ENCODE peak calls at places on chromosomes 5 and 9, in six cellular contexts. S is heart left ventricle, L is neuronal stem cell, K is colonic mucosa, D is mammary epithelial cell, Z is tibial nerve. Q is an unnamed sample. For H3K4me1, the result is how much of the 10 kb centered on the place peaks cover.

GRCh38 chr5:37695651-37696050 is 144.2 kb downstream of the GDNF start:
- DNase-seq in Z (no peak), L (no peak), S (no peak), D (no peak), K (no peak), Q (no peak)

GRCh38 chr5:150299571-150300327 is 3.0 kb downstream of the ARSI start:
- DNase-seq in S (no peak), L (no peak), K (no peak), Z (no peak), D (peak), Q (peak)

GRCh38 chr9:89149726-89150125 is 28.9 kb downstream of the SHC3 start:
- DNase-seq in Z (no peak), S (no peak), K (no peak), L (no peak), D (peak), Q (peak)

GRCh38 chr9:107007361-107007760 is 144.4 kb downstream of the ZNF462 start:
- DNase-seq in K (no peak), L (no peak), D (no peak), Z (no peak), S (no peak), Q (no peak)

GRCh38 chr5:180641566-180641900 is 7.9 kb downstream of the FLT4 start:
- DNase-seq in Z (no peak), D (no peak), S (no peak), L (no peak), K (no peak), Q (no peak)

GRCh38 chr9:94576131-94576530 is 17.5 kb downstream of the FBP2 start:
- DNase-seq in S (no peak), K (no peak), D (no peak), L (no peak), Z (no peak), Q (no peak)

GRCh38 chr9:83059417-83059816 is 3.5 kb downstream of the RASEF start:
- DNase-seq in K (peak), Z (no peak), D (peak), L (no peak), S (no peak), Q (no peak)

GRCh38 chr5:154779105-154779504 is 23.9 kb downstream of the LARP1 start:
- DNase-seq in L (no peak), S (no peak), K (no peak), Z (no peak), D (peak), Q (no peak)

GRCh38 chr5:74576941-74577456 is 63.5 kb downstream of the ENC1 start:
- DNase-seq in D (peak), L (no peak), K (peak), Z (no peak), S (peak), Q (no peak)

GRCh38 chr9:136507992-136508375 is 25.1 kb upstream of the SEC16A start:
- DNase-seq in K (no peak), Z (no peak), L (no peak), D (no peak), S (no peak), Q (no peak)

GRCh38 chr9:136504512-136505348 is 21.9 kb upstream of the SEC16A start:
- DNase-seq in S (no peak), L (no peak), D (no peak), Z (no peak), K (no peak), Q (no peak)

GRCh38 chr9:136507221-136507991 is 24.6 kb upstream of the SEC16A start:
- DNase-seq in S (no peak), D (no peak), Z (no peak), L (no peak), K (no peak), Q (no peak)

GRCh38 chr9:136505406-136506403 is 22.9 kb upstream of the SEC16A start:
- DNase-seq in L (no peak), Z (no peak), K (no peak), D (no peak), S (no peak), Q (no peak)

GRCh38 chr9:136506425-136506824 is 23.6 kb upstream of the SEC16A start:
- DNase-seq in S (no peak), K (no peak), L (no peak), Z (no peak), D (no peak), Q (no peak)
- H3K4me1 ChIP-seq in S (under half), K (under half), L (under half), Z (under half), D (under half), Q (under half)

GRCh38 chr5:132215329-132215728 is 12.3 kb downstream of the P4HA2 start:
- DNase-seq in K (peak), Z (peak), L (no peak), S (peak), D (peak), Q (no peak)
- H3K27ac ChIP-seq in K (no peak), Z (peak), L (no peak), S (peak), D (peak), Q (no peak)

GRCh38 chr5:24167791-24168190 is 477.0 kb downstream of the CDH10 start:
- DNase-seq in S (no peak), L (no peak), D (peak), K (no peak), Z (no peak), Q (no peak)

GRCh38 chr5:24161559-24161958 is 483.2 kb downstream of the CDH10 start:
- DNase-seq in Z (no peak), S (no peak), L (no peak), D (peak), K (no peak), Q (no peak)

GRCh38 chr5:24163091-24163490 is 481.7 kb downstream of the CDH10 start:
- DNase-seq in L (no peak), S (no peak), Z (no peak), K (no peak), D (peak), Q (no peak)

DNA sequence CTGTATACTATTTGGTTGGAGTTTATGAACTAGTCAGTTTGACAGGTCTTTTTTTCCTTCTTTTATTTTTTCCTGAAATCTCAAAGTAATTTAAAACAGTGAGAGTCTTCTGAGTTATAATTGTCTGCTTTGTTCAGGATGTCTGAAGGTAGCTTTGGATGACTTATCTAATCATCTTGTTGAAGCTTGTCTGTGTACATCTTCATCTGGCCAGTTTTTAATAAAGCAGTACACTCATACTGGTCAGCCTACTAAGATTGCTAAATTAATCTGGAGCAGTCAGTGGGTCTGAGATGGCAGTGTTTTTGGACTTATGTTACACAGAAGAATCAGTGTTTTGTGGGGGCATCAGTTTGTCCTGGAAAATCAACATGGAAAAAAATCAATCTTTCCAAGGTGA is 482.4 kb downstream of the CDH10 start:
- DNase-seq in D (peak), Z (no peak), K (no peak), S (no peak), L (no peak), Q (no peak)
- H3K4me1 ChIP-seq in D (under half), Z (under half), K (under half), S (under half), L (under half), Q (under half)

GRCh38 chr9:111853450-111853827 is 43.2 kb upstream of the UGCG start:
- DNase-seq in D (no peak), Z (no peak), K (no peak), S (no peak), L (no peak), Q (no peak)

GRCh38 chr9:111852291-111852690 is 44.3 kb upstream of the UGCG start:
- DNase-seq in L (no peak), Z (no peak), S (no peak), K (no peak), D (peak), Q (no peak)

GRCh38 chr9:111857555-111858211 is 38.9 kb upstream of the UGCG start:
- DNase-seq in Z (peak), L (no peak), D (peak), S (no peak), K (no peak), Q (peak)

GRCh38 chr9:111851536-111851935 is 45.1 kb upstream of the UGCG start:
- DNase-seq in K (no peak), D (peak), L (no peak), Z (no peak), S (no peak), Q (no peak)

DNA sequence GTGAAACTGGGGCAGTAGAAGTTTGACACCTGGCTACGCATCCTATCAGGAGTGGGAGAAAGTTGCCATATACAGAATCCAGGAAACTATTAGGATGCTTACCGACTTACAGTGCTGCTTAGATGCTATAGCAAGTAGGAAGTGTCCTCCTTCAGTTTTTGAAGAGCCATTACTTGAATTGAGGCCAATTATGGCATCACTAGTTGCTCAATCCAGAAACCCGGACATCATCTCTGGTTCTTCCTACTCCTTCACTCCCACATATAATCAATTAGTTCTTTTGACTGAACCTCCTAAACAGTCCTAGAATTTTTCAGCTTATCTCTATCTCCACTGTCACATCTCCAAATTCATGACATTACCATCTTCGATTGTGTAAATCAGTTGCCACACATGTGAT is 41.8 kb upstream of the UGCG start:
- DNase-seq in Z (no peak), S (no peak), K (no peak), L (no peak), D (no peak), Q (no peak)
- H3K27ac ChIP-seq in Z (no peak), S (no peak), K (no peak), L (no peak), D (no peak), Q (no peak)

GRCh38 chr5:159017787-159018186 is 81.9 kb downstream of the EBF1 start:
- DNase-seq in Z (peak), K (peak), S (peak), D (peak), L (no peak), Q (no peak)

GRCh38 chr5:159018855-159019254 is 80.9 kb downstream of the EBF1 start:
- DNase-seq in S (no peak), K (no peak), L (no peak), D (no peak), Z (no peak), Q (no peak)

GRCh38 chr5:159022178-159022556 is 77.5 kb downstream of the EBF1 start:
- DNase-seq in L (no peak), S (peak), Z (no peak), D (no peak), K (peak), Q (no peak)

GRCh38 chr5:159026781-159027180 is 72.9 kb downstream of the EBF1 start:
- DNase-seq in S (no peak), K (no peak), Z (no peak), D (no peak), L (no peak), Q (no peak)

GRCh38 chr5:159021360-159022177 is 78.1 kb downstream of the EBF1 start:
- DNase-seq in K (no peak), Z (no peak), D (no peak), S (no peak), L (no peak), Q (no peak)
- H3K4me1 ChIP-seq in K (under half), Z (under half), D (under half), S (half or more), L (under half), Q (under half)

GRCh38 chr5:138391859-138392386 is 39.4 kb downstream of the KDM3B start:
- DNase-seq in S (peak), L (peak), K (no peak), D (peak), Z (no peak), Q (no peak)

GRCh38 chr5:138385660-138386059 is 33.2 kb downstream of the KDM3B start:
- DNase-seq in K (no peak), Z (no peak), D (no peak), S (no peak), L (no peak), Q (no peak)

GRCh38 chr5:138382347-138382746 is 29.9 kb downstream of the KDM3B start:
- DNase-seq in K (no peak), Z (no peak), S (no peak), D (no peak), L (no peak), Q (no peak)

GRCh38 chr5:138389332-138389731 is 36.8 kb downstream of the KDM3B start:
- DNase-seq in D (no peak), K (no peak), L (no peak), Z (no peak), S (no peak), Q (no peak)

DNA sequence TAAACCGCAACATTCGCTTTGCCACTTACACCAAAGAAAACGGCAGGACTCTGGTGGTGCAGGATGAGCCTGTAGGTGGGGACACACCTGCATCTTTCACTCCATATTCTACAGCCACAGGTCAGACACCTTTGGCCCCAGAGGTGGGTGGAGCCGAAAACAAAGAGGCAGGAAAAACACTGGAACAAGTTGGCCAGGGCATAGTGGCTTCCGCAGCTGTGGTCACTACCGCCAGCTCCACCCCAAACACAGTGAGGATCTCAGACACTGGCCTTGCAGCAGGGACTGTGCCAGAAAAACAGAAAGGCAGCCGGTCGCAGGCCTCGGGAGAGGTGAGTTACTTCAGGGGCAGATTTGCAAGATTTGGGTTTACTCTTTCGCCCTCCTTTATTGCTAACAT is 33.8 kb downstream of the KDM3B start:
- DNase-seq in D (no peak), K (no peak), S (no peak), L (no peak), Z (no peak), Q (no peak)
- H3K27ac ChIP-seq in D (no peak), K (no peak), S (no peak), L (no peak), Z (no peak), Q (no peak)

DNA sequence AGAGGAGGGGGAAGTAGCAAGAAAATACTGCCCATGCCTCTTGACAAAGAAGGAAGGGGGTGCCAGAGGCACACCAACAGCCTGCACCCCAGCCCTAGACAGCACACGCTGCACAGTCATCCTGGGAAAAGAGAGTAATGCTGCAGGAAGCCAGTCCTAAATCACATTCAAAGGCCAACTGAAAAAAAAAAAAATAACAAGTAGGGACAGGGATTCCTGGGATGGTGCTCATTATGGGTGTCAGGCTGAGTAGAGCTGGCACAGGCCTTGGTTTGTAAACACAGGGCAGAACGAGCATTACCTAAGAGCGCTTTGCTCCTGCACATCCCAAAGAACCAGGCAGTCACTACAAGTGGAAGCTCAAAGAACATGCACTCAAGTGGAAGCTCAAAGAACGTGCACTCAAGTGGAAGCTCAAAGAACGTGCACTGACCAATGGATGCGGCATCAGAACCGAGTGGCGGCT is 7.8 kb downstream of the RAPGEF1 start:
- DNase-seq in Z (no peak), S (no peak), L (no peak), K (no peak), D (peak), Q (no peak)
- H3K4me1 ChIP-seq in Z (under half), S (half or more), L (under half), K (under half), D (half or more), Q (under half)